ENCODE peak calls at places on chromosomes 1 and 21, in nine cellular contexts. R, D, O, J, N, C, K, F and X are unnamed samples.

GRCh38 chr1:42085596-42085995 is 67.6 kb upstream of the GUCA2B start:
- DNase-seq in R (peak; percentile 39), D (peak; percentile 8), O (peak; percentile 36), J (no peak), N (no peak), C (no peak), K (no peak), F (no peak), X (no peak)

GRCh38 chr1:245710961-245711903 is 556.4 kb downstream of the KIF26B start:
- DNase-seq in R (no peak), D (peak; percentile 68), O (no peak), J (peak; percentile 38), N (no peak), C (no peak), K (no peak), F (no peak), X (no peak)

GRCh38 chr1:9135145-9135836 is 6.4 kb upstream of the GPR157 start:
- DNase-seq in R (no peak), D (no peak), O (no peak), J (no peak), N (no peak), C (no peak), K (no peak), F (no peak), X (no peak)

GRCh38 chr1:24898909-24899439 is 31.1 kb downstream of the RUNX3 start:
- DNase-seq in R (no peak), D (no peak), O (no peak), J (no peak), N (no peak), C (no peak), K (no peak), F (peak; percentile 17), X (no peak)

GRCh38 chr1:224851210-224851849 is 78.1 kb upstream of the DNAH14 start:
- DNase-seq in R (peak; percentile 59), D (peak; percentile 79), O (peak; percentile 82), J (peak; percentile 73), N (peak; percentile 75), C (peak; percentile 35), K (peak; percentile 88), F (peak; percentile 45), X (peak; percentile 71)

GRCh38 chr1:245807306-245807705 is 652.5 kb downstream of the KIF26B start:
- DNase-seq in R (no peak), D (no peak), O (peak; percentile 38), J (no peak), N (no peak), C (no peak), K (no peak), F (no peak), X (peak; percentile 75)

GRCh38 chr1:207049054-207049453 is 2.0 kb downstream of the YOD1 start:
- DNase-seq in R (no peak), D (no peak), O (no peak), J (no peak), N (no peak), C (no peak), K (no peak), F (no peak), X (no peak)

GRCh38 chr1:201783572-201783971 is 45.4 kb upstream of the IPO9 start:
- DNase-seq in R (no peak), D (peak; percentile 36), O (no peak), J (no peak), N (no peak), C (no peak), K (no peak), F (no peak), X (no peak)

GRCh38 chr1:97163591-97164275 is 442.1 kb downstream of the PTBP2 start:
- DNase-seq in R (no peak), D (no peak), O (no peak), J (no peak), N (no peak), C (no peak), K (no peak), F (no peak), X (no peak)

GRCh38 chr1:41363632-41364320 is 2.5 kb downstream of the FOXO6 start:
- DNase-seq in R (no peak), D (no peak), O (no peak), J (no peak), N (no peak), C (no peak), K (no peak), F (no peak), X (no peak)

GRCh38 chr1:217425528-217425927 is 205.4 kb downstream of the GPATCH2 start:
- DNase-seq in R (no peak), D (no peak), O (peak; percentile 71), J (peak; percentile 23), N (no peak), C (no peak), K (no peak), F (no peak), X (no peak)

GRCh38 chr1:161379071-161379470 is 11.4 kb upstream of the CFAP126 start:
- DNase-seq in R (no peak), D (peak; percentile 33), O (peak; percentile 67), J (peak; percentile 9), N (peak; percentile 80), C (no peak), K (no peak), F (no peak), X (no peak)

GRCh38 chr1:109134423-109134822 is 20.5 kb downstream of the ELAPOR1 start:
- DNase-seq in R (peak; percentile 67), D (no peak), O (no peak), J (no peak), N (peak; percentile 55), C (no peak), K (no peak), F (no peak), X (peak; percentile 49)

GRCh38 chr21:42406201-42406601 is 2.5 kb downstream of the UBASH3A start:
- DNase-seq in R (no peak), D (no peak), O (no peak), J (no peak), N (no peak), C (no peak), K (no peak), F (no peak), X (peak; percentile 13)

GRCh38 chr21:42407476-42407875 is 3.8 kb downstream of the UBASH3A start:
- DNase-seq in R (no peak), D (no peak), O (no peak), J (no peak), N (no peak), C (no peak), K (no peak), F (no peak), X (no peak)

GRCh38 chr21:42404534-42404933 is 832 bp downstream of the UBASH3A start:
- DNase-seq in R (no peak), D (no peak), O (no peak), J (peak; percentile 31), N (no peak), C (no peak), K (no peak), F (no peak), X (no peak)

GRCh38 chr21:42405064-42406059 is 1.7 kb downstream of the UBASH3A start:
- DNase-seq in R (no peak), D (no peak), O (no peak), J (no peak), N (no peak), C (no peak), K (no peak), F (no peak), X (no peak)

GRCh38 chr21:42406846-42407245 is 3.1 kb downstream of the UBASH3A start:
- DNase-seq in R (no peak), D (no peak), O (no peak), J (no peak), N (no peak), C (no peak), K (no peak), F (no peak), X (no peak)
- H3K4me2 ChIP-seq in R (no peak overlapping the region), D (no peak overlapping the region), O (no peak overlapping the region), J (no peak overlapping the region), N (no peak overlapping the region), C (no peak overlapping the region), K (no peak overlapping the region), F (no peak overlapping the region), X (no peak overlapping the region)

GRCh38 chr1:113128116-113128515 is 55.1 kb downstream of the LRIG2 start:
- DNase-seq in R (no peak), D (no peak), O (no peak), J (no peak), N (no peak), C (no peak), K (no peak), F (no peak), X (no peak)

GRCh38 chr1:113126207-113126606 is 53.2 kb downstream of the LRIG2 start:
- DNase-seq in R (no peak), D (no peak), O (no peak), J (no peak), N (no peak), C (no peak), K (no peak), F (no peak), X (no peak)

GRCh38 chr1:113125469-113125868 is 52.5 kb downstream of the LRIG2 start:
- DNase-seq in R (no peak), D (no peak), O (no peak), J (no peak), N (no peak), C (no peak), K (no peak), F (no peak), X (no peak)

GRCh38 chr1:113123737-113124136 is 50.7 kb downstream of the LRIG2 start:
- DNase-seq in R (no peak), D (no peak), O (peak; percentile 54), J (no peak), N (no peak), C (no peak), K (no peak), F (no peak), X (no peak)

GRCh38 chr1:113124366-113124765 is 51.4 kb downstream of the LRIG2 start:
- DNase-seq in R (no peak), D (no peak), O (no peak), J (no peak), N (no peak), C (no peak), K (no peak), F (no peak), X (no peak)
- TF ChIP-seq EZH2phosphoT487 in R (no peak), D (no peak), O (no peak), J (no peak), N (no peak), C (no peak), K (no peak), F (no peak), X (no peak)

GRCh38 chr1:221366495-221367095 is 375.3 kb downstream of the DUSP10 start:
- DNase-seq in R (no peak), D (peak; percentile 27), O (no peak), J (peak; percentile 28), N (no peak), C (no peak), K (no peak), F (no peak), X (no peak)
- H3K4me2 ChIP-seq in R (no peak overlapping the region), D (peak overlapping the region; percentile 17), O (no peak overlapping the region), J (peak overlapping the region; percentile 17), N (no peak overlapping the region), C (no peak overlapping the region), K (no peak overlapping the region), F (no peak overlapping the region), X (no peak overlapping the region)

DNA sequence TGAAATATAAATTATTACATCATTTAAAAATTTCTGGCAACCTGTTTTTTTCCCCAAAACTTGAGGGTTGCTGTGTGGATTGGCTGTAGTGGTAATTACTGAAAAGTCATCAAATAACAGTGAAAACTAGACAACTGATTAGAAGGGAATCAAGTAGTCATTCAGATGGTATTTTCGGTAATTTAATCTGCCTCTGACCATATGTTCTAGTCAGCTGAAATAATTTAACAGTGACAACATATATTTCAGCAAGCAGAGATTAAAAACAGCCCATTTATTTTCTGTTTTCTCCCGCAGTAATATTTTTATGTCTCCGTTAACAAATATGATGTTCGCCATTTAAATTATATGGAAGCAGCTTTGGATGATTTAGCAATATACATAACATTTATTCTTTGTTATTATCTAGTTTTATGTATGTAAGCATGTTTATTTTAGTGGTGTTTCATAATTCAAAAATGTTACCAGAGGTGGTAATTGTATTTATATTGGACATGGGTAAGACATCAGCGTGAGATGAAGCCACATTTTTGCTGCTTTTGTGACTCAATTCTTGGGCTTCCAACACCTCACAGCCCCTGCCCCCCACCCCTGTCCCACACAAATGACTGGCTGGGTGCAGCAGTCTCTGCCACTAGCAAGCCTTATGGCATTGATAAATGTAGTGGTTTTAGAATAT is 104.4 kb downstream of the GALNT2 start:
- DNase-seq in R (no peak), D (no peak), O (peak; percentile 79), J (no peak), N (no peak), C (no peak), K (peak; percentile 75), F (no peak), X (no peak)
- TF ChIP-seq EZH2phosphoT487 in R (no peak), D (no peak), O (peak; percentile 88), J (no peak), N (no peak), C (no peak), K (no peak), F (no peak), X (no peak)